ENCODE peak calls at places on chromosomes 5 and 9, in four cellular contexts. F is right atrium auricular region, K is psoas muscle, R is upper lobe of right lung. C is an unnamed sample.

GRCh38 chr5:96756985-96757384 is 50.8 kb downstream of the ERAP1 start:
- DNase-seq in F (no peak), K (no peak), R (no peak), C (no peak)

GRCh38 chr5:4128994-4129393 is 533.4 kb downstream of the IRX1 start:
- DNase-seq in F (no peak), K (no peak), R (no peak), C (no peak)

GRCh38 chr9:14913366-14913765 is 3.1 kb upstream of the FREM1 start:
- DNase-seq in F (no peak), K (no peak), R (no peak), C (no peak)

GRCh38 chr9:94056442-94056974 is 27.8 kb upstream of the PTPDC1 start:
- DNase-seq in F (no peak), K (no peak), R (no peak), C (no peak)

GRCh38 chr5:35990524-35990923 is 666 bp downstream of the UGT3A1 start:
- DNase-seq in F (no peak), K (no peak), R (no peak), C (no peak)

GRCh38 chr5:111703662-111704061 is 53.3 kb downstream of the NREP start:
- DNase-seq in F (no peak), K (no peak), R (no peak), C (peak)

GRCh38 chr5:78552729-78553341 is 95.7 kb downstream of the LHFPL2 start:
- DNase-seq in F (no peak), K (no peak), R (no peak), C (no peak)

GRCh38 chr9:137326436-137327060 is 24.5 kb upstream of the NRARP start:
- DNase-seq in F (no peak), K (no peak), R (no peak), C (peak)

GRCh38 chr5:17190242-17190778 is 27.1 kb upstream of the BASP1 start:
- DNase-seq in F (peak), K (no peak), R (no peak), C (peak)

GRCh38 chr5:98349990-98350365 is 423.5 kb upstream of the RGMB start:
- DNase-seq in F (no peak), K (no peak), R (no peak), C (no peak)

GRCh38 chr5:98349251-98349989 is 424.0 kb upstream of the RGMB start:
- DNase-seq in F (no peak), K (no peak), R (no peak), C (peak)
- TF ChIP-seq CTCF in F (no peak), K (no peak), R (no peak), C (peak)

GRCh38 chr9:4796988-4797956 is 4.5 kb downstream of the RCL1 start:
- DNase-seq in F (no peak), K (no peak), R (no peak), C (peak)
- TF ChIP-seq CTCF in F (peak), K (peak), R (peak), C (peak)

GRCh38 chr5:29001666-29002065 is 1963.3 kb upstream of the CDH9 start:
- DNase-seq in F (no peak), K (no peak), R (no peak), C (no peak)
- TF ChIP-seq CTCF in F (no peak), K (no peak), R (no peak), C (no peak)

DNA sequence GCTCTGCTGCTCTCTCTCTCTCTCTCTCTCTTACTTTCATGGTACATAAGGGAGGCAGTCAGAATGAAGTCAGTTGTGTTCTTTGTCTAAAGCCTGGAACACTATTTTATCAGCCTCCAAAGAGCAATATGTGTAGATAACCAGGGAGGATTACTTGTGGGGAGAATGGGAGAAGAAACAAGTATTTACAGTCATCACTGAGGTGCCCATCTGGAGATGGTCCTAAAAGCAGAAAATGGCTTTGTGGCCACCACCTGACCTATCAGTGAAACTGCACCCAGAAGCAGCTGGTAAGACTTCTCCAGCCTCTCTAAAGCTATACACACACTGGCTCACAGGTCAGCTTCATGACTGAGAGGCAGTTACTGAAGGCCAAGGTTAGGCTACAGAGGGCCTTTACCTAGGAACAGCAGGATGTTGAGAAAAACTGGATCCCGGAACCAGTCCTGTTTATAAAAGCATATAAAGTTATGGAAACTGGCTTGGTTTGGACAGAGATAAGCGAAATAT is 75.1 kb downstream of the MRPS27 start:
- DNase-seq in F (no peak), K (no peak), R (no peak), C (peak)
- TF ChIP-seq CTCF in F (no peak), K (peak), R (peak), C (peak)

DNA sequence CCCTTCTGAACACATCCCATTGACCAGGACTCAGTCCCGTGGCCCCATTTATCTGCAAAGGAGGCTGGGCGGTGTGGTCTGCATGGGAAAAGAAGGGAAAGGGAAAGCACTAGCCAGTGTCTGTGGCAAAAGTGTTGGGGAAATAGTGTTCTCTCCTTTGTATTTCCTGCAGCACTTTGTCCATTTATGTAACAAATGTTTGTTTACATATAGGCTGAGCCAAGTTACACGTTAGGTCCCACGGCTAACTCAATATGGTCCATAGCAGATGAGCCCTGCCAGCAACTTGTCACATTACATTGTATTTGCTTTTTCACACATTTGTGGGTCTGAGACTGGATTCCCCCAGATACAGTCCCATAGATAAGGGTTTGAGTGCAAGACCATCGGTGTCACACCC is 260.5 kb downstream of the MSX2 start:
- DNase-seq in F (no peak), K (no peak), R (no peak), C (no peak)
- TF ChIP-seq CTCF in F (no peak), K (no peak), R (no peak), C (no peak)

GRCh38 chr5:154329519-154329918 is 116.3 kb upstream of the SAP30L start:
- DNase-seq in F (no peak), K (no peak), R (no peak), C (no peak)

GRCh38 chr5:154331267-154331666 is 114.5 kb upstream of the SAP30L start:
- DNase-seq in F (no peak), K (no peak), R (no peak), C (no peak)

GRCh38 chr5:154330097-154330667 is 115.6 kb upstream of the SAP30L start:
- DNase-seq in F (no peak), K (no peak), R (no peak), C (no peak)

GRCh38 chr5:154333016-154333415 is 112.8 kb upstream of the SAP30L start:
- DNase-seq in F (no peak), K (no peak), R (no peak), C (no peak)

GRCh38 chr5:154331924-154332323 is 113.9 kb upstream of the SAP30L start:
- DNase-seq in F (no peak), K (no peak), R (no peak), C (no peak)
- TF ChIP-seq CTCF in F (no peak), K (no peak), R (no peak), C (no peak)

DNA sequence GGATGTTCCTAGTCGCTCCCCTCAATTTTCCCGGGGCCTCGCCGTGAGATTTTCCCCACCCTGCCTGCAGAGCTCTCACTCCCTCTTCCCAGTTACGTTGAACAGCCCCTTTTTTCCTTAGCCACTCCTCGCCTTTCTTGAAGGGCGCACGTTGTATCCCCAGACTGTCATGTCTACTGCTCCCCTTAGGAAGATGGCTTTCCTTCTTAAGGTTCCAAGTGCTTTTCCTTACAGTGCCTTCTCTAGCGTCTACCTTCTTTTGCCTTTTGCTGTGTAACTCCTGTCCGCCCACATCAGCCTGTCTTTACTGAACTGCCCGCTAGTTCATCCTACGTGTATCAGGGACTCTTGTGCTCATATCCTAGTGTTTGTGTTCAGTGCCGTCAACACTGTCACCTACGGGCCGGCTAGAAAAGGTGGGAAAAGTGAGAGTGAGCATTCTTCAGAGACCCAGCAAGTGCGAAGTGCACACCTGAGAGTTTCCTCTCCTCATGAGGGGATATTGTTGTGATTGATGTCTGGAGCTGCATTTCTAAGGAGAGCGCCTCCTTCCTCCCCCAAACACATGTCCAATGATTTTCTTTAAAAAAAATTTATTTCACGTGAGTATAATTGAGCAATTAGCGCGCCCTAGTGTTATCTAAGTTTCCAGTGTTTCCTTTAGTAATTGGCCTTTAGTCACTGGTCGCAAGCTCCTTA is 764 bp downstream of the CAMLG start:
- DNase-seq in F (no peak), K (no peak), R (peak), C (peak)
- TF ChIP-seq CTCF in F (no peak), K (no peak), R (peak), C (peak)

DNA sequence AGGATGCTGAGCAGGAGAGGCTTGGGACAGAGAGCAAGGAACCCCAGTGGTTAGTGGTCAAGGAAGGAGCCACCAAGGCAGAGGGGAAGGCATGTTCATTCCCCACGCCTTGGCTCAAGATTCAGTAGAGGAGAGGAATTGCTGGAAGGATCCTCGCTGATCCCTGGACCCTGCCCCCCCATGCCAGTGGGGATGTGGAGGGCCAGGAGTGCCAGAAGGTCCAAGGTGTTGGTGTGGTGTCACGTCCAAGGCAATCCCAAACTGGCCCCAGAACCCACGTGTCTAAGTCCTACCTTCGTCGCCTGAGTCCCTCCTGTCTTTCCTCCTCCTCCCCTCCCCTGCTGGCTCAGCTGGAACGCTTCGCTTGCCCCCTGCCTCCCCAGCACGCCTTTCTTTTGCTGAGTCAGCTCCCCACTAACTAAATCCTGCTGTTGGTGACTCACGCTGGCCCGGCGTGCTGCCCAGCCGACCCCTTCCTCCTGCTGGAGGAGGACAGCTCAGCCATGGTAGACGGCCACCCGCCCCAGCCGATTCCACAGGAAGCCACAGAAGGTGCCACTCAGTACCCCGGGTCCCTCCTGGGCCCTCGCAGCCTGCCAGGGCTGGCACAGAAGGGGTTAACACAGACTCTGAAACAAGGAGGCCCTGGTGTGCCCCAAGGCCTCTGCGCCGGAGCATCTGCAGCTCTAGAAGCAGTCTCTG is 37.6 kb upstream of the ORM1 start:
- DNase-seq in F (no peak), K (peak), R (peak), C (no peak)
- TF ChIP-seq CTCF in F (no peak), K (no peak), R (no peak), C (no peak)

C was measured in OCI-LY7.